ENCODE peak calls at places on chromosomes 5 and 9, in ten cellular contexts. F is transverse colon, K is Caco-2, M is kidney, B is upper lobe of right lung, U is mesothelial cell of epicardium, P is keratinocyte, S is lower leg skin, X is spleen, Z is fibroblast of pulmonary artery. E is an unnamed sample.

GRCh38 chr5:127706691-127707090 is 3.5 kb downstream of the CCDC192 start:
- DNase-seq in F (no peak), K (no peak), M (no peak), B (no peak), U (no peak), P (no peak), S (no peak), X (no peak), Z (no peak), E (no peak)

GRCh38 chr5:556909-557441 is 32.7 kb upstream of the SLC9A3 start:
- DNase-seq in F (peak; percentile 51), K (peak; percentile 36), M (peak; percentile 58), B (no peak), U (no peak), P (no peak), S (peak; percentile 72), X (no peak), Z (no peak), E (no peak)

GRCh38 chr5:87300744-87301143 is 33.1 kb downstream of the RASA1 start:
- DNase-seq in F (no peak), K (no peak), M (no peak), B (no peak), U (no peak), P (peak; percentile 58), S (no peak), X (no peak), Z (peak; percentile 84), E (no peak)

GRCh38 chr5:153974131-153974812 is 64.4 kb downstream of the FAM114A2 start:
- DNase-seq in F (peak; percentile 19), K (no peak), M (no peak), B (no peak), U (no peak), P (no peak), S (no peak), X (no peak), Z (peak; percentile 77), E (no peak)

GRCh38 chr5:100311811-100312210 is 223.4 kb upstream of the FAM174A start:
- DNase-seq in F (no peak), K (no peak), M (no peak), B (no peak), U (no peak), P (no peak), S (no peak), X (no peak), Z (no peak), E (no peak)

GRCh38 chr9:115411993-115412452 is 294.1 kb upstream of the TNC start:
- DNase-seq in F (no peak), K (no peak), M (no peak), B (no peak), U (no peak), P (no peak), S (no peak), X (no peak), Z (no peak), E (no peak)

GRCh38 chr9:2743937-2744529 is 26.7 kb downstream of the KCNV2 start:
- DNase-seq in F (no peak), K (no peak), M (no peak), B (no peak), U (no peak), P (no peak), S (no peak), X (no peak), Z (no peak), E (no peak)

GRCh38 chr9:101333923-101334702 is 50.7 kb downstream of the BAAT start:
- DNase-seq in F (no peak), K (no peak), M (no peak), B (no peak), U (no peak), P (no peak), S (no peak), X (no peak), Z (no peak), E (no peak)

GRCh38 chr5:25614466-25614865 is 969.7 kb upstream of the CDH10 start:
- DNase-seq in F (no peak), K (no peak), M (no peak), B (no peak), U (no peak), P (no peak), S (no peak), X (no peak), Z (no peak), E (no peak)

GRCh38 chr5:138936225-138936967 is 61.3 kb upstream of the LRRTM2 start:
- DNase-seq in F (no peak), K (no peak), M (no peak), B (no peak), U (no peak), P (no peak), S (peak; percentile 84), X (peak; percentile 74), Z (no peak), E (no peak)

GRCh38 chr9:35727676-35728040 is 4.3 kb downstream of the TLN1 start:
- DNase-seq in F (no peak), K (no peak), M (no peak), B (no peak), U (no peak), P (no peak), S (no peak), X (no peak), Z (no peak), E (no peak)

GRCh38 chr9:35726876-35727438 is 5.0 kb downstream of the TLN1 start:
- DNase-seq in F (peak; percentile 49), K (no peak), M (no peak), B (peak; percentile 75), U (no peak), P (no peak), S (no peak), X (peak; percentile 87), Z (peak; percentile 60), E (no peak)

GRCh38 chr9:35723426-35723825 is 8.6 kb downstream of the TLN1 start:
- DNase-seq in F (no peak), K (no peak), M (no peak), B (no peak), U (no peak), P (no peak), S (no peak), X (no peak), Z (no peak), E (no peak)

GRCh38 chr9:35723908-35724307 is 8.1 kb downstream of the TLN1 start:
- DNase-seq in F (no peak), K (no peak), M (no peak), B (no peak), U (no peak), P (no peak), S (no peak), X (no peak), Z (no peak), E (no peak)

DNA sequence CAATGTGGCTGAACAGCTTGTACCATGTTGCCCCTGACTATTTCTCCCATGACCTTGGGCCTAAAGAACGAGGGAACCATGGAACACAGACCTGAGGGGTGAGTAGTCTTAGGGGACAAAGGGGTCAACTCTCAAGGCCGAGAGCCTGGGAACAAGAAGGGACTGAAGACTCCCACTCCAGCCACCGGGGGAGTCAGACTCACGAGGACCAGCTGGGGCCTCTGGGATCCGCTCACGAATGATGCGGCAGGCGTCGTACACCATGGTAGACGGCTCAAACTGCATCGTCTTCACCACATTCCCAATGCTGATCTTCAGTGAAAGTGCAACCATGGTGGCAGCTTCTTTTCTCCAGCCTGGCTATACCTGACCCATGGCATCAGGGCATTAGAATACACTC is 6.6 kb downstream of the TLN1 start:
- DNase-seq in F (no peak), K (no peak), M (no peak), B (no peak), U (no peak), P (no peak), S (no peak), X (no peak), Z (no peak), E (no peak)
- TF ChIP-seq CTCF in F (no peak), K (no peak), M (no peak), B (no peak), U (no peak), P (no peak), S (no peak), X (no peak), Z (no peak), E (no peak)

GRCh38 chr9:121105531-121105930 is 30.8 kb downstream of the CNTRL start:
- DNase-seq in F (no peak), K (no peak), M (no peak), B (no peak), U (no peak), P (no peak), S (no peak), X (no peak), Z (no peak), E (no peak)

GRCh38 chr9:121107041-121107440 is 32.3 kb downstream of the CNTRL start:
- DNase-seq in F (no peak), K (no peak), M (no peak), B (no peak), U (no peak), P (no peak), S (no peak), X (no peak), Z (peak; percentile 23), E (no peak)

GRCh38 chr9:121107881-121108280 is 33.1 kb downstream of the CNTRL start:
- DNase-seq in F (no peak), K (no peak), M (no peak), B (no peak), U (no peak), P (no peak), S (no peak), X (no peak), Z (no peak), E (no peak)
- TF ChIP-seq CTCF in F (no peak), K (no peak), M (no peak), B (no peak), U (no peak), P (no peak), S (no peak), X (no peak), Z (no peak), E (no peak)

DNA sequence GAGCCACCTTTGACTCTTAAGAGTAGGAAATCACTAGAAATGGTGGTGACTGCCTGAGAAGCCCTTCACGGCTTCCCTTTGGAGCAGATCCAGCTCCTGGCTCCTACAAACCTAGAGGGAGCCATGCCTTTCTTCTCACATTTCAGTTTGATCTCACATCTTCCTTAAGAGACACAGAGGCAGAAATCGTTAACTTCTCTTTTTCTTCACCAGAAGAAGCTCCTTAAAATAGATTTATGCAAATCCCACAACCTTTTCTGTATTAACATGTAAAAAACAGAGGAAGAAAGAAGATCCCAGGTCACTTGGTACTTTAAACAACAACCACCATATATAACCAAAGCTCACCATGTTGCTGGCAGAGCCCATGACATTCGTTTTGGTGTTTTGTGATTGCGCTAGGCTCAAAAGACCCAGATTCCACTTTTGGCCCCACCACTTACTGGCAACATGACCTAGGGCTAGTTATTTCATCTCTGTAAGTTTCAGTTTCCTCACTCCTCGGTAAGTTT is 29.6 kb downstream of the PAX5 start:
- DNase-seq in F (no peak), K (no peak), M (no peak), B (no peak), U (no peak), P (no peak), S (no peak), X (no peak), Z (no peak), E (no peak)
- TF ChIP-seq CTCF in F (no peak), K (no peak), M (no peak), B (no peak), U (no peak), P (no peak), S (no peak), X (no peak), Z (no peak), E (no peak)

DNA sequence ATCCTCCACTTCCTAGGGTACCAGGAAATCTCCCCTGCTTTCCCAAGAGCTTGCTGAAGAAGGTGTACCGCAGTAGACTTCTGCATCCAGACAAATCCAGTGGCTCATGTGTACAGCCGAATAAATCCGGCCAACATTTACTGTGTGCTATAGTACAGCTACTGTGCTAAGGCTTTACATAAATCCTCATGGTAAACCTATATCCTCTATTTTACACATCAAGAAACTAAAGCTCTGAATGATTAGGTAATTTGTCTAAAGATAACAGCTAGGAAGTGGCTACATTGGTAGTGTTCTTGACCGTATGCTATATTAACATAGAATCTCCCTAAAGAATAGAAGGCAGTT is 511 bp upstream of the WDR41 start:
- DNase-seq in F (no peak), K (no peak), M (no peak), B (no peak), U (no peak), P (no peak), S (no peak), X (no peak), Z (no peak), E (no peak)
- TF ChIP-seq CTCF in F (no peak), K (no peak), M (no peak), B (no peak), U (peak; percentile 38), P (no peak), S (no peak), X (no peak), Z (no peak), E (no peak)